ENCODE peak calls at places on chromosomes 6 and 20, in four cellular contexts. One of them, this sample, is unnamed.

GRCh38 chr20:44282148-44282547 is 28.9 kb downstream of the FITM2 start:
- DNase-seq in IMR-90: no peak
- DNase-seq in mucosa of descending colon: no peak
- DNase-seq in BJ: no peak
- DNase-seq in this sample: no peak

GRCh38 chr6:148509789-148510581 is 167.3 kb downstream of the SASH1 start:
- DNase-seq in mucosa of descending colon: peak
- DNase-seq in BJ: peak
- DNase-seq in IMR-90: peak
- DNase-seq in this sample: peak

GRCh38 chr6:34155471-34156300 is 9.8 kb upstream of the GRM4 start:
- DNase-seq in IMR-90: no peak
- DNase-seq in BJ: no peak
- DNase-seq in mucosa of descending colon: no peak
- DNase-seq in this sample: no peak

GRCh38 chr6:26401987-26402658 is at the start of gene BTN3A1:
- DNase-seq in mucosa of descending colon: peak
- DNase-seq in IMR-90: peak
- DNase-seq in BJ: no peak
- DNase-seq in this sample: peak

GRCh38 chr6:142680308-142680707 is 264.7 kb downstream of the HIVEP2 start:
- DNase-seq in BJ: no peak
- DNase-seq in mucosa of descending colon: no peak
- DNase-seq in IMR-90: no peak
- DNase-seq in this sample: peak

GRCh38 chr6:2492686-2493523 is 247.5 kb upstream of the GMDS start:
- DNase-seq in mucosa of descending colon: no peak
- DNase-seq in BJ: no peak
- DNase-seq in IMR-90: no peak
- DNase-seq in this sample: no peak

GRCh38 chr6:15504040-15504491 is 158.8 kb downstream of the DTNBP1 start:
- DNase-seq in IMR-90: no peak
- DNase-seq in mucosa of descending colon: no peak
- DNase-seq in BJ: no peak
- DNase-seq in this sample: no peak

GRCh38 chr20:43300887-43301286 is 111.2 kb upstream of the PTPRT start:
- DNase-seq in mucosa of descending colon: no peak
- DNase-seq in IMR-90: no peak
- DNase-seq in BJ: no peak
- DNase-seq in this sample: no peak

DNA sequence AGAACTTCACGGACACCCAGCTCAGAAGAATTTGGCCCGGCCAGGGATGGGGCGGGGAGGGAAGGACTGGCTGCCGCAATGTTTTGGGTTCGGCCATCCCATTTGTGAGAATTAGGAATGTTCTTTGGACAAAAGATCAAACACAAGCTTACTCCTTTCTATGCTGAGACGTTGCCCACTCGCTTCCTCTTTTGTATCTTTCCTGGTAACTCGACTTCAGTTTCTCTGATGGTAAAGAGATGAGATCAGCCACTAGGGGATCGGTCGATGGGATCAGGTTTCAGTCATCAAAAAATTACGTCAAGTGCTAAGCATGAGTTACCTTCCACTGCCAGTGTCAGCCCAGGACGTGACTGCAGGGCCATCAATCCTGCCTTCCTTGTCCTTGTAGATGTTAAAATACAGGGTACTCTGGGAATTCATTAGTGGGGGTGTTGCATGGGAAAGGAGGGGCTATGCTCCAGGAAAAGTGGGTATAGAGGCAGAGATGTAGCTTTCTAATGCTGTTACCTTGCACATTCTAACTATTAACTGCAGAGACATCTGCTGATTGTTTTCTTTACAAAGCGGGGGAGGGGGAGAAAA is 190.2 kb downstream of the TSHZ2 start:
- DNase-seq in BJ: peak
- DNase-seq in mucosa of descending colon: no peak
- DNase-seq in IMR-90: peak
- DNase-seq in this sample: peak
- TF ChIP-seq CTCF in BJ: peak
- TF ChIP-seq CTCF in mucosa of descending colon: no peak
- TF ChIP-seq CTCF in IMR-90: peak
- TF ChIP-seq CTCF in this sample: peak

DNA sequence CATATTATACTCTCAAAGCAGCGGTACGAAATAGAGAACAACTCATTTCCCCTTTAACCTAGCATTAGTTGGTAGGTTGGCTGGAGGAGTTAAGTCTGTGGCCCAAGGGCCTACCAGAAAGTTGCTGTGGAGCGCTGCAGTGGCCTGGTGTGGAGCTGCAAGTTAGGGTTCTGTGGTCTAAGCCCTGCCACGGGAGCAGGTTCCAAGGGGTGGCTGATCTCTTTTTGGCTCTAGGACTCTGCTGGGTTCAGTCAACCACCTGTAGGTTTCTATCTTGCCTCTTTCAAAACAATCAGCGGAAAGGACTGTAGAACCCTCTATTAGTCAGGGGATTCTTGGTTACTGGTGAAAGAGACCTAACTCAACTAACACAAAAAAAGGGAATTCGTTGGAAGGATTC is 54.5 kb upstream of the TULP4 start:
- DNase-seq in BJ: no peak
- DNase-seq in IMR-90: no peak
- DNase-seq in mucosa of descending colon: no peak
- DNase-seq in this sample: no peak
- H3K4me3 ChIP-seq in BJ: no peak
- H3K4me3 ChIP-seq in IMR-90: no peak
- H3K4me3 ChIP-seq in mucosa of descending colon: no peak
- H3K4me3 ChIP-seq in this sample: no peak

GRCh38 chr6:52217761-52218160 is 26.5 kb downstream of the IL17F start:
- DNase-seq in IMR-90: no peak
- DNase-seq in mucosa of descending colon: no peak
- DNase-seq in BJ: no peak
- DNase-seq in this sample: no peak
- TF ChIP-seq CTCF in IMR-90: no peak
- TF ChIP-seq CTCF in mucosa of descending colon: no peak
- TF ChIP-seq CTCF in BJ: no peak
- TF ChIP-seq CTCF in this sample: no peak

DNA sequence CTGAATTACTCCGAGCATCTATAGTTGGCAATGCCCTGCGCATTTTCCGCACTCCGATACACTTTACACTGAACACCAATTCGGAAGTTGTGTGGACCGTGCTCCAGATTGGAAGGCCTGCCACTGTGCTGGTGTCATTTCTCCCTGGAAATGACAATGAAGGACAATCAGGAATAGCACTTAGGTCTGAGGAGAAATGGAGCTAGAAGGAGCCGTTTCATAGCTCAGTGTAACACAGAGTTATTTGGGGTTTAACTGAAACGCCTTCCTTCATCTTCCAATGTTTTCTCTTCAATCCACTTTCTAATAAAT is 501 bp upstream of the PLA2G7 start:
- DNase-seq in BJ: no peak
- DNase-seq in IMR-90: no peak
- DNase-seq in mucosa of descending colon: no peak
- DNase-seq in this sample: no peak
- H3K4me3 ChIP-seq in BJ: no peak
- H3K4me3 ChIP-seq in IMR-90: no peak
- H3K4me3 ChIP-seq in mucosa of descending colon: no peak
- H3K4me3 ChIP-seq in this sample: peak

GRCh38 chr6:10413850-10414765 is 766 bp downstream of the TFAP2A start:
- DNase-seq in BJ: no peak
- DNase-seq in IMR-90: no peak
- DNase-seq in mucosa of descending colon: no peak
- DNase-seq in this sample: peak

GRCh38 chr6:10415593-10416480 is 963 bp upstream of the TFAP2A start:
- DNase-seq in mucosa of descending colon: no peak
- DNase-seq in BJ: no peak
- DNase-seq in IMR-90: no peak
- DNase-seq in this sample: no peak

GRCh38 chr6:10412948-10413849 is 1.7 kb downstream of the TFAP2A start:
- DNase-seq in IMR-90: no peak
- DNase-seq in BJ: no peak
- DNase-seq in mucosa of descending colon: no peak
- DNase-seq in this sample: peak

GRCh38 chr6:10416516-10416862 is 1.6 kb upstream of the TFAP2A start:
- DNase-seq in mucosa of descending colon: no peak
- DNase-seq in BJ: no peak
- DNase-seq in IMR-90: no peak
- DNase-seq in this sample: no peak

DNA sequence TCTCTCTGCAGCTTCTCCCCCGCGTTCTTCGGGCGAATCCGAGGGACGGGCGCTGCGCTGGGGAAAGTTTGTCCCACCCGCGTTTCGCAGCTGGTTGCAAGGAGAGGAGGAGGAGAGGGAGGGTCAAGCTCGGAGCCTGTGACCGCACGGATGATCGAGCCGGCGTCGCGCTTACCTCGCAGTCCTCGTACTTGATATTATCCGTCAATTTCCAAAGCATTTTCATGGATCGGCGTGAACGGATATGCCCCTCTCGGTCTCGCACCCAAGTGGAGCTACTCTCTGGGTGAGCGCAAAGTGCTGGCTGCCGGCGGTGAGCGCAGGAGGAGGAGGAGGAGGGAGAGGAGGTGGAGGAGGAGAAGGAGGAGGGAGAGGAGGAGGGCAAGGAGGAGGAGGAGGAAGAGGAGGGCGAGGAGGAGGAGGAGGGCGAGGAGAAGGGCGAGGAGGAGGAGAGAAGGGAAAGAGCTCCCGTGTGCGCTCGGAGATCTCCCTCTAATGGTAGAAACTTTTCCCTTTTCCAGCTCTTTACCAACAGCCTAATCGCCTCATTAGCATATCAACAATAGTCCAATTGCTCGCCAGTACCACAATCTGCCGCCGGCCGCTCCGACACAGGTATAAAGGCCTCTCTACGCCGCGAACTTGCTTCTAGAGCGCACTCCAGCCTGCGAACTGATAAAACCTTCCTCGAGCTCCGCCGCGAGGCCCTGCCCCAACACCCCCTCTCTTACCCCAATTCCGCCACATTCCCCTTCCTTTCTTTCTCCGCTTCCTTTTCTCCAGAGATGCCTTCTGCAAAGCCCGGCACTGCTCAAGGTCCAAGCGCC is at the start of gene TFAP2A:
- DNase-seq in mucosa of descending colon: no peak
- DNase-seq in IMR-90: peak
- DNase-seq in BJ: no peak
- DNase-seq in this sample: peak
- TF ChIP-seq CTCF in mucosa of descending colon: no peak
- TF ChIP-seq CTCF in IMR-90: peak
- TF ChIP-seq CTCF in BJ: peak
- TF ChIP-seq CTCF in this sample: peak

DNA sequence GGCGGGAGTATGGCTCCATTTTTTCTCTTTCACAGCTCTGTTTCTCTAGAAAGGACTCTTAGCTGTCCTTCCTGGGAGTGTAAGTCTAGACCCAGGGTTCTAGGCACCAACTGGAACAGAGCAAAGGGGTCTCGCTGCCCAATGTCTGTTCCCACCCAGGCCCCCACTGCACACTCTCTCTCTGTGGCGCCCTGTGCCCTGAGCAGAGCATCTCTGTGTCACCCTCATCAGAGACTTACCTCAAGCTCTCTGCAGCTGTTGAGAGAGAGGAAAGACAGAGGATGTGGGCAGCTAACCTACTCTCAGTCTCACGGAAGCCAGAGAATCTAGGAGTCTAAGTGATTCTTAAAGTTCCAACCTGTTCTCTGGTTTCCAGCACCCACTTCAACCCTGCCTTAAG is 9.5 kb downstream of the NCR2 start:
- DNase-seq in IMR-90: no peak
- DNase-seq in BJ: no peak
- DNase-seq in mucosa of descending colon: no peak
- DNase-seq in this sample: no peak
- H3K4me3 ChIP-seq in IMR-90: no peak
- H3K4me3 ChIP-seq in BJ: no peak
- H3K4me3 ChIP-seq in mucosa of descending colon: no peak
- H3K4me3 ChIP-seq in this sample: no peak

GRCh38 chr6:48206091-48206490 is 95.1 kb upstream of the PTCHD4 start:
- DNase-seq in IMR-90: no peak
- DNase-seq in BJ: no peak
- DNase-seq in mucosa of descending colon: no peak
- DNase-seq in this sample: no peak

GRCh38 chr6:48199502-48199901 is 88.5 kb upstream of the PTCHD4 start:
- DNase-seq in BJ: no peak
- DNase-seq in IMR-90: no peak
- DNase-seq in mucosa of descending colon: no peak
- DNase-seq in this sample: no peak

DNA sequence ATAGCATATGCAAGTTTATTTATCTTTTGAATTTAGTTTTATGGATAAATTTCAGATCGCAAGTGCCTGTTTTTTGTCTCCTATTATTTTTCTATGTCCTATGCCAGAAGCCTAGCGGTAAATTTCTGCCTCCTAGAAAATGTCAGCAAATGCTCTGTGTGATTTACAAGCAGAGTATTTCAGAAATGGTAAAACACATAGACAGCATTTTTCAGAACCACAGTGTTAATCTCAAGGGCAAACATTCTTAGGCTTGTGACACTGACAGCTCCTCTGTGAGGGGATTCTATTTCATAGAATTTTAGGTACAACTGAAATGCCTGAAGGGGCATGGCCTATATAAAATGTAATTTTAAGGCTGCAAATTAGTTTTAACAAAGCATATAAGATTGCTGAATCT is 89.9 kb upstream of the PTCHD4 start:
- DNase-seq in mucosa of descending colon: no peak
- DNase-seq in BJ: no peak
- DNase-seq in IMR-90: no peak
- DNase-seq in this sample: no peak
- TF ChIP-seq CTCF in mucosa of descending colon: no peak
- TF ChIP-seq CTCF in BJ: no peak
- TF ChIP-seq CTCF in IMR-90: no peak
- TF ChIP-seq CTCF in this sample: no peak